ENCODE peak calls at places on chromosome 2, in seven cellular contexts. One of them, this sample, is unnamed.

GRCh38 chr2:150109028-150109427 is 378.4 kb downstream of the RND3 start:
- DNase-seq in HCT116: no peak
- DNase-seq in Karpas-422: no peak
- DNase-seq in GM23248: no peak
- DNase-seq in OCI-LY7: no peak
- DNase-seq in neural progenitor cell: no peak
- DNase-seq in fibroblast of lung: no peak
- DNase-seq in this sample: no peak

GRCh38 chr2:37886745-37887144 is 38.3 kb upstream of the RMDN2 start:
- DNase-seq in HCT116: no peak
- DNase-seq in Karpas-422: no peak
- DNase-seq in GM23248: peak; percentile 85
- DNase-seq in OCI-LY7: no peak
- DNase-seq in neural progenitor cell: no peak
- DNase-seq in fibroblast of lung: peak; percentile 99
- DNase-seq in this sample: peak; percentile 91

GRCh38 chr2:138510319-138510718 is 8.7 kb downstream of the SPOPL start:
- DNase-seq in HCT116: no peak
- DNase-seq in Karpas-422: no peak
- DNase-seq in GM23248: no peak
- DNase-seq in OCI-LY7: no peak
- DNase-seq in neural progenitor cell: no peak
- DNase-seq in fibroblast of lung: no peak
- DNase-seq in this sample: no peak

GRCh38 chr2:207474871-207475485 is 54.8 kb upstream of the CREB1 start:
- DNase-seq in HCT116: peak; percentile 39
- DNase-seq in Karpas-422: peak; percentile 83
- DNase-seq in GM23248: peak; percentile 86
- DNase-seq in OCI-LY7: peak; percentile 57
- DNase-seq in neural progenitor cell: peak; percentile 70
- DNase-seq in fibroblast of lung: peak; percentile 36
- DNase-seq in this sample: no peak

GRCh38 chr2:70993689-70993986 is 1.0 kb downstream of the TEX261 start:
- DNase-seq in HCT116: no peak
- DNase-seq in Karpas-422: no peak
- DNase-seq in GM23248: no peak
- DNase-seq in OCI-LY7: no peak
- DNase-seq in neural progenitor cell: no peak
- DNase-seq in fibroblast of lung: no peak
- DNase-seq in this sample: no peak

GRCh38 chr2:11850082-11850481 is 103.7 kb downstream of the LPIN1 start:
- DNase-seq in HCT116: no peak
- DNase-seq in Karpas-422: no peak
- DNase-seq in GM23248: no peak
- DNase-seq in OCI-LY7: no peak
- DNase-seq in neural progenitor cell: peak; percentile 36
- DNase-seq in fibroblast of lung: no peak
- DNase-seq in this sample: no peak

GRCh38 chr2:119702203-119702917 is 23.4 kb downstream of the TMEM177 start:
- DNase-seq in HCT116: no peak
- DNase-seq in Karpas-422: no peak
- DNase-seq in GM23248: no peak
- DNase-seq in OCI-LY7: no peak
- DNase-seq in neural progenitor cell: no peak
- DNase-seq in fibroblast of lung: no peak
- DNase-seq in this sample: no peak

GRCh38 chr2:103135679-103136078 is 373.8 kb downstream of the TMEM182 start:
- DNase-seq in HCT116: no peak
- DNase-seq in Karpas-422: no peak
- DNase-seq in GM23248: no peak
- DNase-seq in OCI-LY7: no peak
- DNase-seq in neural progenitor cell: no peak
- DNase-seq in fibroblast of lung: no peak
- DNase-seq in this sample: peak; percentile 37

GRCh38 chr2:239587311-239587731 is 186.5 kb upstream of the HDAC4 start:
- DNase-seq in HCT116: no peak
- DNase-seq in Karpas-422: no peak
- DNase-seq in GM23248: no peak
- DNase-seq in OCI-LY7: no peak
- DNase-seq in neural progenitor cell: no peak
- DNase-seq in fibroblast of lung: no peak
- DNase-seq in this sample: no peak

GRCh38 chr2:188787002-188787660 is 187.0 kb upstream of the COL3A1 start:
- DNase-seq in HCT116: peak; percentile 22
- DNase-seq in Karpas-422: no peak
- DNase-seq in GM23248: peak; percentile 85
- DNase-seq in OCI-LY7: no peak
- DNase-seq in neural progenitor cell: no peak
- DNase-seq in fibroblast of lung: peak; percentile 93
- DNase-seq in this sample: no peak

GRCh38 chr2:16254356-16254965 is 314.1 kb downstream of the MYCN start:
- DNase-seq in HCT116: no peak
- DNase-seq in Karpas-422: no peak
- DNase-seq in GM23248: no peak
- DNase-seq in OCI-LY7: no peak
- DNase-seq in neural progenitor cell: no peak
- DNase-seq in fibroblast of lung: no peak
- DNase-seq in this sample: no peak

GRCh38 chr2:120749506-120750431 is 14.1 kb downstream of the GLI2 start:
- DNase-seq in HCT116: no peak
- DNase-seq in Karpas-422: no peak
- DNase-seq in GM23248: peak; percentile 40
- DNase-seq in OCI-LY7: no peak
- DNase-seq in neural progenitor cell: peak; percentile 61
- DNase-seq in fibroblast of lung: peak; percentile 58
- DNase-seq in this sample: peak; percentile 81

GRCh38 chr2:118609138-118609537 is 238.3 kb downstream of the EN1 start:
- DNase-seq in HCT116: no peak
- DNase-seq in Karpas-422: no peak
- DNase-seq in GM23248: peak; percentile 25
- DNase-seq in OCI-LY7: no peak
- DNase-seq in neural progenitor cell: no peak
- DNase-seq in fibroblast of lung: no peak
- DNase-seq in this sample: no peak

DNA sequence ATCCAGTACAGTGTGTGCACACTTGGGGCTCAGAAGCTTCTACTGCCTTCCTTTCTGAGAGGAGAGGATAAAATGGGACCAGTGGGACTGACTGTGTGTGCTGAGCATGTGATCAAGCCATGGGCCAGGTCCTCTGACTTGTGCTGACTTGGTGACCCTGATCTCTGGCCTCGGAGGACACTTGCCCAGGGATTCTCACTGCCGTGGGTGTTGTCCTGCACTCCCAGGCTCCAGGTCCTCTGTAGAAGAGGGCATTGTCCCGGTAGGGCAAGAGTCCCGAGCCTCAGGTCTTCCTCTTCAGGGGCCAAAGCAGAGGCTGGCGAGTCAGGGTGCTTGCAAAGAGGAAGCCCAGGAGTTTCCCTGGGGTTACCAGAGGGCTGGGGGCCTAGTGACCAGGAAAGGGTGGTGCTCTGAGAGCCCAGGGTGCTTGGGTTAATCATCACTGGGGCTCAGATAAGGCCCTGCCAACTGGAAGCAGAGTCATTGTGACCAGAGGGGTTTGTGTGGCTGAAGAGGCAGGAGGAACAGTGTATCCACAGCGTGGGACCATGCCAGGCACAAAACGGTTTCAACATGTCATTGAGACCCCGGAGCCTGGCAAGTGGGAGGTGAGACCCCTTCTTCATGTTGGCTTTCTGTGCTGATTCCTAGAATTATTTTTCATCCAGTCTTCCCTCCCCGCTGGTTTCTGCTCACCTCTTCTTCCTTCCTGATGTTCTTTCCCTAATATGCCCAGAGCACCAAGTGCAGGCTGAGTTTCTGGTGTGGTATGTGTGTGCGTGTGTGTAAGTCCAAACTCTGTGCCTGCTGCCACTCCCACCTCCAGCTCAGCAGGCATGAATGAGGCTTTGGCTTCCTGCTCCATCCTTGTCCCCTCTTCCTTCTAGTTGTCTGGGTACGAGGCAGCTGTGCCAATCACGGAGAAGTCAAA is at the start of gene GCKR:
- DNase-seq in HCT116: no peak
- DNase-seq in Karpas-422: no peak
- DNase-seq in GM23248: peak; percentile 77
- DNase-seq in OCI-LY7: no peak
- DNase-seq in neural progenitor cell: no peak
- DNase-seq in fibroblast of lung: peak; percentile 49
- DNase-seq in this sample: peak; percentile 91
- H3K4me2 ChIP-seq in HCT116: peak within 1 kb of the TSS; percentile 76
- H3K4me2 ChIP-seq in Karpas-422: no peak within 1 kb of the TSS
- H3K4me2 ChIP-seq in GM23248: peak within 1 kb of the TSS; percentile 77
- H3K4me2 ChIP-seq in OCI-LY7: no peak within 1 kb of the TSS
- H3K4me2 ChIP-seq in neural progenitor cell: peak within 1 kb of the TSS; percentile 96
- H3K4me2 ChIP-seq in fibroblast of lung: peak within 1 kb of the TSS; percentile 98
- H3K4me2 ChIP-seq in this sample: peak within 1 kb of the TSS; percentile 96

GRCh38 chr2:64311948-64312621 is 141.9 kb upstream of the LGALSL start:
- DNase-seq in HCT116: peak; percentile 71
- DNase-seq in Karpas-422: peak; percentile 76
- DNase-seq in GM23248: peak; percentile 97
- DNase-seq in OCI-LY7: peak; percentile 59
- DNase-seq in neural progenitor cell: peak; percentile 78
- DNase-seq in fibroblast of lung: peak; percentile 91
- DNase-seq in this sample: peak; percentile 90

GRCh38 chr2:64315561-64315960 is 138.4 kb upstream of the LGALSL start:
- DNase-seq in HCT116: no peak
- DNase-seq in Karpas-422: no peak
- DNase-seq in GM23248: no peak
- DNase-seq in OCI-LY7: no peak
- DNase-seq in neural progenitor cell: no peak
- DNase-seq in fibroblast of lung: no peak
- DNase-seq in this sample: no peak

GRCh38 chr2:64313311-64313710 is 140.7 kb upstream of the LGALSL start:
- DNase-seq in HCT116: no peak
- DNase-seq in Karpas-422: no peak
- DNase-seq in GM23248: peak; percentile 14
- DNase-seq in OCI-LY7: no peak
- DNase-seq in neural progenitor cell: no peak
- DNase-seq in fibroblast of lung: no peak
- DNase-seq in this sample: no peak

GRCh38 chr2:64312622-64312948 is 141.4 kb upstream of the LGALSL start:
- DNase-seq in HCT116: no peak
- DNase-seq in Karpas-422: no peak
- DNase-seq in GM23248: no peak
- DNase-seq in OCI-LY7: no peak
- DNase-seq in neural progenitor cell: no peak
- DNase-seq in fibroblast of lung: no peak
- DNase-seq in this sample: no peak

GRCh38 chr2:64311191-64311910 is 142.6 kb upstream of the LGALSL start:
- DNase-seq in HCT116: no peak
- DNase-seq in Karpas-422: no peak
- DNase-seq in GM23248: no peak
- DNase-seq in OCI-LY7: no peak
- DNase-seq in neural progenitor cell: no peak
- DNase-seq in fibroblast of lung: no peak
- DNase-seq in this sample: no peak
- H3K4me2 ChIP-seq in HCT116: peak overlapping the region; percentile 40
- H3K4me2 ChIP-seq in Karpas-422: no peak overlapping the region
- H3K4me2 ChIP-seq in GM23248: peak overlapping the region; percentile 90
- H3K4me2 ChIP-seq in OCI-LY7: no peak overlapping the region
- H3K4me2 ChIP-seq in neural progenitor cell: peak overlapping the region; percentile 58
- H3K4me2 ChIP-seq in fibroblast of lung: no peak overlapping the region
- H3K4me2 ChIP-seq in this sample: peak overlapping the region; percentile 92

GRCh38 chr2:68974251-68974650 is at the start of gene GKN1:
- DNase-seq in HCT116: no peak
- DNase-seq in Karpas-422: no peak
- DNase-seq in GM23248: peak; percentile 43
- DNase-seq in OCI-LY7: no peak
- DNase-seq in neural progenitor cell: no peak
- DNase-seq in fibroblast of lung: peak; percentile 49
- DNase-seq in this sample: no peak

GRCh38 chr2:68970566-68970965 is 3.9 kb upstream of the GKN1 start:
- DNase-seq in HCT116: no peak
- DNase-seq in Karpas-422: no peak
- DNase-seq in GM23248: no peak
- DNase-seq in OCI-LY7: no peak
- DNase-seq in neural progenitor cell: no peak
- DNase-seq in fibroblast of lung: no peak
- DNase-seq in this sample: no peak

GRCh38 chr2:68975844-68976243 is 1.4 kb downstream of the GKN1 start:
- DNase-seq in HCT116: no peak
- DNase-seq in Karpas-422: no peak
- DNase-seq in GM23248: no peak
- DNase-seq in OCI-LY7: no peak
- DNase-seq in neural progenitor cell: no peak
- DNase-seq in fibroblast of lung: no peak
- DNase-seq in this sample: no peak

GRCh38 chr2:68974946-68975665 is 670 bp downstream of the GKN1 start:
- DNase-seq in HCT116: no peak
- DNase-seq in Karpas-422: no peak
- DNase-seq in GM23248: peak; percentile 54
- DNase-seq in OCI-LY7: no peak
- DNase-seq in neural progenitor cell: no peak
- DNase-seq in fibroblast of lung: no peak
- DNase-seq in this sample: no peak

DNA sequence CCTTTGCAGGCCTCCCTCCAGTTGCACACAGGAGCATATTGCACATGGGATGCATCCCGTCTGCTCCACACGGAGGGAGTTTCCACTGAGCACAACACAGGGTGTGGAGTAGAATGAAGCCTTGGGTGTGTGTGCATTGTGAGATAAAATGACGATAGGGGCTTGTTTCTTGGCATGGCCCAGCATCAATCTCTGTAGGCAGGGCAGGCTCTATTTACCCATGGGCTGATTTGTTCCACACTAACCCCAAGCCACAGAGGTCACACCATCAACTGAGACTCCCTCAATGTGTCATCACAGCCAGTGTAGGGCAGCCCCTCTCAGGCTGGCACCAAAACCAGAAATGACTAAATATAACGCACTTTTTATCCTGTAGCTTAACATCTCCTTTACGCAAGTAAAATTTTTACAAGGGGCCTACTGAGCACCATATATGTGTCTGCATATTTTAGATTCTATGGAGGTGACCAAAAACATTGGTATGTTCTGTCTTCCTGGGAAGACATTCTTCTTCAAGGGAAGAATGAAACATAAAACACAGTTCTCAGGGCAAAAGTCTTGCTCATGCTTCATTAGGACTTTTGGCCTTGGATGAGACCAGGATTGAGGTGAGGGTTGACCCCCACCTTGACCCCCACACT is 2.7 kb upstream of the GKN1 start:
- DNase-seq in HCT116: no peak
- DNase-seq in Karpas-422: no peak
- DNase-seq in GM23248: peak; percentile 95
- DNase-seq in OCI-LY7: no peak
- DNase-seq in neural progenitor cell: no peak
- DNase-seq in fibroblast of lung: peak; percentile 97
- DNase-seq in this sample: peak; percentile 84
- H3K4me2 ChIP-seq in HCT116: peak overlapping the region; percentile 16
- H3K4me2 ChIP-seq in Karpas-422: no peak overlapping the region
- H3K4me2 ChIP-seq in GM23248: peak overlapping the region; percentile 67
- H3K4me2 ChIP-seq in OCI-LY7: no peak overlapping the region
- H3K4me2 ChIP-seq in neural progenitor cell: no peak overlapping the region
- H3K4me2 ChIP-seq in fibroblast of lung: no peak overlapping the region
- H3K4me2 ChIP-seq in this sample: peak overlapping the region; percentile 37

DNA sequence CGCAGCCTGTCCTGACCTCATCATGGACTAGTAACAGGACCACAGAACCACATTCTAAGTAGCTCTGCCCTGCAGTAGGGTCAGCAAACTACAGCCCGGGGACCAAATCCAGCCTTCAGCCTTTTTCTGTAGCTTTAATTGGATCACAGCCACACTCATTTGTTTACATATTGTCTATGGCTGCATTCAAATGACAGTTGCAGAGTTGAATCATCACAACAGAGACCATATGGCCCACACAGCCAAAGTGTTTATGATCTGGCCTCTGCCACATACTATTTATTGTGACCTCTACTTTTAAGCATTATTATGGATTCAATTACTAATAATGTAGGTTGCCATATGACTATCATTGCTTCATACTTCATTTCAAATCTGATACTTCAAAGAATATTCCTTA is 47.7 kb downstream of the MAP3K19 start:
- DNase-seq in HCT116: no peak
- DNase-seq in Karpas-422: no peak
- DNase-seq in GM23248: peak; percentile 9
- DNase-seq in OCI-LY7: no peak
- DNase-seq in neural progenitor cell: no peak
- DNase-seq in fibroblast of lung: no peak
- DNase-seq in this sample: no peak
- H3K4me2 ChIP-seq in HCT116: no peak overlapping the region
- H3K4me2 ChIP-seq in Karpas-422: no peak overlapping the region
- H3K4me2 ChIP-seq in GM23248: no peak overlapping the region
- H3K4me2 ChIP-seq in OCI-LY7: no peak overlapping the region
- H3K4me2 ChIP-seq in neural progenitor cell: no peak overlapping the region
- H3K4me2 ChIP-seq in fibroblast of lung: no peak overlapping the region
- H3K4me2 ChIP-seq in this sample: no peak overlapping the region